ENCODE peak calls at places on chromosomes 2 and 18, in seven cellular contexts. One of them, this sample, is unnamed.
A peak's percentile ranks its signal among the peaks of the same experiment; 100 is the strongest.

GRCh38 chr2:177334940-177335543 is 57.5 kb upstream of the AGPS start:
- DNase-seq in psoas muscle: no peak
- DNase-seq in H7: peak; percentile 6
- DNase-seq in PC-3: peak; percentile 71
- DNase-seq in Caco-2: peak; percentile 53
- DNase-seq in iPS DF 6.9: no peak
- DNase-seq in GM23248: peak; percentile 75
- DNase-seq in this sample: peak; percentile 44

GRCh38 chr2:127143851-127144782 is 37.2 kb upstream of the BIN1 start:
- DNase-seq in psoas muscle: no peak
- DNase-seq in H7: peak; percentile 54
- DNase-seq in PC-3: no peak
- DNase-seq in Caco-2: no peak
- DNase-seq in iPS DF 6.9: no peak
- DNase-seq in GM23248: peak; percentile 82
- DNase-seq in this sample: peak; percentile 13

GRCh38 chr2:207854484-207855386 is 85.0 kb upstream of the FZD5 start:
- DNase-seq in psoas muscle: no peak
- DNase-seq in H7: no peak
- DNase-seq in PC-3: no peak
- DNase-seq in Caco-2: no peak
- DNase-seq in iPS DF 6.9: no peak
- DNase-seq in GM23248: peak; percentile 54
- DNase-seq in this sample: peak; percentile 33

GRCh38 chr18:66724664-66725356 is 120.9 kb upstream of the CDH19 start:
- DNase-seq in psoas muscle: no peak
- DNase-seq in H7: no peak
- DNase-seq in PC-3: peak; percentile 86
- DNase-seq in Caco-2: peak; percentile 1
- DNase-seq in iPS DF 6.9: no peak
- DNase-seq in GM23248: no peak
- DNase-seq in this sample: peak; percentile 72

GRCh38 chr2:136420346-136420745 is 302.4 kb upstream of the CXCR4 start:
- DNase-seq in psoas muscle: no peak
- DNase-seq in H7: no peak
- DNase-seq in PC-3: no peak
- DNase-seq in Caco-2: no peak
- DNase-seq in iPS DF 6.9: no peak
- DNase-seq in GM23248: no peak
- DNase-seq in this sample: no peak

GRCh38 chr2:237733677-237734300 is 64.8 kb upstream of the RBM44 start:
- DNase-seq in psoas muscle: no peak
- DNase-seq in H7: peak; percentile 74
- DNase-seq in PC-3: peak; percentile 21
- DNase-seq in Caco-2: no peak
- DNase-seq in iPS DF 6.9: no peak
- DNase-seq in GM23248: no peak
- DNase-seq in this sample: no peak

GRCh38 chr2:120395686-120396518 is 50.0 kb downstream of the INHBB start:
- DNase-seq in psoas muscle: peak; percentile 48
- DNase-seq in H7: peak; percentile 88
- DNase-seq in PC-3: peak; percentile 39
- DNase-seq in Caco-2: no peak
- DNase-seq in iPS DF 6.9: no peak
- DNase-seq in GM23248: no peak
- DNase-seq in this sample: no peak

GRCh38 chr2:111709321-111709720 is 174.7 kb downstream of the ANAPC1 start:
- DNase-seq in psoas muscle: no peak
- DNase-seq in H7: no peak
- DNase-seq in PC-3: no peak
- DNase-seq in Caco-2: no peak
- DNase-seq in iPS DF 6.9: no peak
- DNase-seq in GM23248: no peak
- DNase-seq in this sample: no peak

GRCh38 chr2:193580176-193580950 is 1385.6 kb upstream of the TMEFF2 start:
- DNase-seq in psoas muscle: no peak
- DNase-seq in H7: no peak
- DNase-seq in PC-3: no peak
- DNase-seq in Caco-2: no peak
- DNase-seq in iPS DF 6.9: no peak
- DNase-seq in GM23248: no peak
- DNase-seq in this sample: no peak

GRCh38 chr2:11099122-11100065 is 55.9 kb upstream of the SLC66A3 start:
- DNase-seq in psoas muscle: no peak
- DNase-seq in H7: no peak
- DNase-seq in PC-3: no peak
- DNase-seq in Caco-2: no peak
- DNase-seq in iPS DF 6.9: no peak
- DNase-seq in GM23248: no peak
- DNase-seq in this sample: no peak

GRCh38 chr2:26568076-26568890 is 72.9 kb downstream of the CIB4 start:
- DNase-seq in psoas muscle: no peak
- DNase-seq in H7: no peak
- DNase-seq in PC-3: no peak
- DNase-seq in Caco-2: no peak
- DNase-seq in iPS DF 6.9: no peak
- DNase-seq in GM23248: no peak
- DNase-seq in this sample: no peak

GRCh38 chr2:26567534-26567933 is 73.6 kb downstream of the CIB4 start:
- DNase-seq in psoas muscle: no peak
- DNase-seq in H7: peak; percentile 68
- DNase-seq in PC-3: no peak
- DNase-seq in Caco-2: no peak
- DNase-seq in iPS DF 6.9: no peak
- DNase-seq in GM23248: no peak
- DNase-seq in this sample: no peak

GRCh38 chr2:26569216-26570082 is 71.7 kb downstream of the CIB4 start:
- DNase-seq in psoas muscle: no peak
- DNase-seq in H7: no peak
- DNase-seq in PC-3: no peak
- DNase-seq in Caco-2: no peak
- DNase-seq in iPS DF 6.9: no peak
- DNase-seq in GM23248: no peak
- DNase-seq in this sample: no peak

GRCh38 chr2:26571316-26571715 is 69.8 kb downstream of the CIB4 start:
- DNase-seq in psoas muscle: no peak
- DNase-seq in H7: no peak
- DNase-seq in PC-3: no peak
- DNase-seq in Caco-2: no peak
- DNase-seq in iPS DF 6.9: no peak
- DNase-seq in GM23248: no peak
- DNase-seq in this sample: no peak

DNA sequence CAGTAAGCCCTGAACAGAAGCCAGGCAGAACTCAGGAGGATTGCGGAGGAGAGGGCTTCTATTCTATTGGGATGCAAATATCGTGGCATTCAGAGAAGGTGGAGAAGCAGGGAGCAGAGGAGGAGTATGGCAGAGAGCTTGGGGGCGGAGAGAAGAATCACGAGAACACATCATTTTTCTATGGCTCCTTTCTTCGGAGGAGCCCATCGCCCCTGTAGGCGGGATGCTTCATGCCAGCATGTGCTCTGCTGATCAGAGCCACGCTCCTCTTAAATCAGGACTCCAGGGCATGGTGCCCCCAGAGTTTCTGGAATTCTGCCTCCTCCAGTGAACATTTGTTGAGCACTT is 71.1 kb downstream of the CIB4 start:
- DNase-seq in psoas muscle: no peak
- DNase-seq in H7: peak; percentile 49
- DNase-seq in PC-3: no peak
- DNase-seq in Caco-2: no peak
- DNase-seq in iPS DF 6.9: no peak
- DNase-seq in GM23248: no peak
- DNase-seq in this sample: no peak
- H3K27me3 ChIP-seq in psoas muscle: peaks cover 40% of the 10 kb centered on the region
- H3K27me3 ChIP-seq in H7: no peaks in the 10 kb centered on the region
- H3K27me3 ChIP-seq in PC-3: peaks cover 84% of the 10 kb centered on the region
- H3K27me3 ChIP-seq in Caco-2: no peaks in the 10 kb centered on the region
- H3K27me3 ChIP-seq in iPS DF 6.9: no peaks in the 10 kb centered on the region
- H3K27me3 ChIP-seq in GM23248: peaks cover 74% of the 10 kb centered on the region
- H3K27me3 ChIP-seq in this sample: peaks cover 8% of the 10 kb centered on the region

GRCh38 chr2:68390114-68390513 is 25.0 kb downstream of the PLEK start:
- DNase-seq in psoas muscle: no peak
- DNase-seq in H7: no peak
- DNase-seq in PC-3: no peak
- DNase-seq in Caco-2: no peak
- DNase-seq in iPS DF 6.9: no peak
- DNase-seq in GM23248: no peak
- DNase-seq in this sample: no peak

GRCh38 chr2:68386362-68386761 is 21.3 kb downstream of the PLEK start:
- DNase-seq in psoas muscle: no peak
- DNase-seq in H7: no peak
- DNase-seq in PC-3: no peak
- DNase-seq in Caco-2: no peak
- DNase-seq in iPS DF 6.9: no peak
- DNase-seq in GM23248: no peak
- DNase-seq in this sample: no peak

GRCh38 chr2:68388772-68389171 is 23.7 kb downstream of the PLEK start:
- DNase-seq in psoas muscle: no peak
- DNase-seq in H7: no peak
- DNase-seq in PC-3: no peak
- DNase-seq in Caco-2: no peak
- DNase-seq in iPS DF 6.9: no peak
- DNase-seq in GM23248: no peak
- DNase-seq in this sample: peak; percentile 39

GRCh38 chr2:68387408-68388350 is 22.6 kb downstream of the PLEK start:
- DNase-seq in psoas muscle: no peak
- DNase-seq in H7: no peak
- DNase-seq in PC-3: no peak
- DNase-seq in Caco-2: no peak
- DNase-seq in iPS DF 6.9: no peak
- DNase-seq in GM23248: no peak
- DNase-seq in this sample: no peak

GRCh38 chr2:68388358-68388757 is 23.3 kb downstream of the PLEK start:
- DNase-seq in psoas muscle: no peak
- DNase-seq in H7: no peak
- DNase-seq in PC-3: no peak
- DNase-seq in Caco-2: no peak
- DNase-seq in iPS DF 6.9: no peak
- DNase-seq in GM23248: no peak
- DNase-seq in this sample: no peak
- H3K4me3 ChIP-seq in psoas muscle: no peak overlapping the region
- H3K4me3 ChIP-seq in H7: no peak overlapping the region
- H3K4me3 ChIP-seq in PC-3: no peak overlapping the region
- H3K4me3 ChIP-seq in Caco-2: no peak overlapping the region
- H3K4me3 ChIP-seq in iPS DF 6.9: no peak overlapping the region
- H3K4me3 ChIP-seq in GM23248: no peak overlapping the region
- H3K4me3 ChIP-seq in this sample: no peak overlapping the region

DNA sequence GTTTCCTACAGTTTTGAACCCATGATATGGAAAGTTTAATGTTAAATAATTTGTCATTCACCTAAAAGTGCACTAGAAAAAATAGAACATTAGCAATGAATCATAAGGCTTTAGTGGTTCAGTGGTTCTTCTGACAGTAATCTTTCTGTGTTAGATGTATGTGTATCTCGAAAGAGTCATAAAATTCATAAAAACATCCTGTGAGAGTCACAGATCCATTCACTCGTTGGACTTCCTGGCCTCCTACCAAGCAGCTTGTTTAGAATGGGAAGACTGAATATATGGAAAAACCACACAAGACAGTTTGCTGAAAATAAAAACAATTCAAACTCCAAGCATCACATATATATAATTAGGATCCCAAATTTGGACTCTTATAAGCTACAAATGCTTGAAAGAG is 34.8 kb downstream of the ADNP2 start:
- DNase-seq in psoas muscle: no peak
- DNase-seq in H7: no peak
- DNase-seq in PC-3: peak; percentile 37
- DNase-seq in Caco-2: no peak
- DNase-seq in iPS DF 6.9: no peak
- DNase-seq in GM23248: peak; percentile 27
- DNase-seq in this sample: no peak
- H3K36me3 ChIP-seq in psoas muscle: peaks cover 5% of the 10 kb centered on the region
- H3K36me3 ChIP-seq in H7: peaks cover 14% of the 10 kb centered on the region
- H3K36me3 ChIP-seq in PC-3: peaks cover 14% of the 10 kb centered on the region
- H3K36me3 ChIP-seq in Caco-2: no peaks in the 10 kb centered on the region
- H3K36me3 ChIP-seq in iPS DF 6.9: peaks cover 3% of the 10 kb centered on the region
- H3K36me3 ChIP-seq in GM23248: peaks cover 8% of the 10 kb centered on the region
- H3K36me3 ChIP-seq in this sample: peaks cover 1% of the 10 kb centered on the region

GRCh38 chr2:74559912-74560311 is 5.4 kb downstream of the DOK1 start:
- DNase-seq in psoas muscle: no peak
- DNase-seq in H7: peak; percentile 76
- DNase-seq in PC-3: no peak
- DNase-seq in Caco-2: no peak
- DNase-seq in iPS DF 6.9: no peak
- DNase-seq in GM23248: no peak
- DNase-seq in this sample: no peak

GRCh38 chr2:74560591-74560990 is 6.1 kb downstream of the DOK1 start:
- DNase-seq in psoas muscle: no peak
- DNase-seq in H7: no peak
- DNase-seq in PC-3: peak; percentile 63
- DNase-seq in Caco-2: no peak
- DNase-seq in iPS DF 6.9: no peak
- DNase-seq in GM23248: peak; percentile 15
- DNase-seq in this sample: no peak

GRCh38 chr2:74556159-74556558 is 1.6 kb downstream of the DOK1 start:
- DNase-seq in psoas muscle: no peak
- DNase-seq in H7: no peak
- DNase-seq in PC-3: no peak
- DNase-seq in Caco-2: no peak
- DNase-seq in iPS DF 6.9: no peak
- DNase-seq in GM23248: no peak
- DNase-seq in this sample: no peak

GRCh38 chr2:74556831-74557370 is 2.4 kb downstream of the DOK1 start:
- DNase-seq in psoas muscle: no peak
- DNase-seq in H7: no peak
- DNase-seq in PC-3: no peak
- DNase-seq in Caco-2: no peak
- DNase-seq in iPS DF 6.9: no peak
- DNase-seq in GM23248: no peak
- DNase-seq in this sample: no peak

DNA sequence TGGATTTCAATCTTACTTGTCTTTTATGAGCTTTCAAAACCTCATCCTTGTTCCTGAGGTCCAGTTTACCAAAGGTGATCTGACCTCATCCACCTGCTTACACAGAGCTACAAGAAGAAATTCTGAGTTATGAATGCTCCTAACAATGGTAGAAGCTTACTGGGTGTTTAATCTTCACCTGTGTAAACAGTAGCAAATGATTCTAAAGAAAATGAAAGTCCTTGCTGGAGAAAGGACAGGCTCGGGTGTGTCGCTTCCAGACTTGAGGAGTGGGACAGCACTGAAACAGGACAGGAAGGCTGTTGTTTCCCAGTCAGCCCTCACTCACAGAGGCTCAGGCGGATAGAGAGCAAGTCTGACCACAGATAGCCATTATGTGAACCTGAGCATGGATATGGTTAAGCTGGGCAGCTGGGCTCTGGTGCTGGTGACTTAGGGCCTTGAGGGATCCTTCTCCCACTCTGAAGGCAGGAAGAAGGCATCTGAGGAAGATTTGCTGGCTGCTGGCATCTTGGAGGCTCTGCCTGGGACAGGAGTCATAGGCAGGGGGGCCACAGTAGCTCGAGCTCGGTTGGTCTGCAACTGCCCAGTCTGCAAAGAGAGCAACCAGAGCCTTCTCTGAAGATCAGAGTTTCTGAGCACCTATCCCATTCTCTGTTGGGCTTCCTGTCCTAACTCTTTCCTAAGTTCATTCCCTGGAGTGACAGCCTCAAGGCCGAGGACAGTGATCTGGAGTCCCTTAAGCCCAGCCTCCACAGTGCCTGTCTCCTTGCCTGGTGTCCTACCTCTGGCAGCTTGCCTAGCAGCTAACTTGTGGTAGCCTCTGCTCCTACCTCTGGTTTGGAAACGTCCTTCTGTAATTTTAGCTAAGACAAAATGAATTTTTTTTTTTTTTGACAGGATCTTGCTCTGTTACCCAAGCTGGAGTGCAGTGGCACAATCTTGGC is 4.0 kb downstream of the DOK1 start:
- DNase-seq in psoas muscle: no peak
- DNase-seq in H7: no peak
- DNase-seq in PC-3: peak; percentile 14
- DNase-seq in Caco-2: peak; percentile 47
- DNase-seq in iPS DF 6.9: no peak
- DNase-seq in GM23248: peak; percentile 7
- DNase-seq in this sample: no peak
- H3K27me3 ChIP-seq in psoas muscle: peaks cover 47% of the 10 kb centered on the region
- H3K27me3 ChIP-seq in H7: peaks cover 45% of the 10 kb centered on the region
- H3K27me3 ChIP-seq in PC-3: no peaks in the 10 kb centered on the region
- H3K27me3 ChIP-seq in Caco-2: no peaks in the 10 kb centered on the region
- H3K27me3 ChIP-seq in iPS DF 6.9: peaks cover 3% of the 10 kb centered on the region
- H3K27me3 ChIP-seq in GM23248: no peaks in the 10 kb centered on the region
- H3K27me3 ChIP-seq in this sample: no peaks in the 10 kb centered on the region